ENCODE peak calls at places on chromosomes 11 and 22, in four cellular contexts. One of them, this sample, is unnamed.

GRCh38 chr11:15675683-15676082 is 561.0 kb downstream of the INSC start:
- DNase-seq in gastrocnemius medialis: no peak
- DNase-seq in SHP77: no peak
- DNase-seq in heart left ventricle: no peak
- DNase-seq in this sample: no peak

GRCh38 chr22:33579448-33580093 is 340.7 kb downstream of the LARGE1 start:
- DNase-seq in gastrocnemius medialis: peak
- DNase-seq in SHP77: peak
- DNase-seq in heart left ventricle: peak
- DNase-seq in this sample: peak

GRCh38 chr11:58316142-58316541 is 42.7 kb downstream of the OR5B17 start:
- DNase-seq in gastrocnemius medialis: no peak
- DNase-seq in SHP77: no peak
- DNase-seq in heart left ventricle: no peak
- DNase-seq in this sample: no peak

GRCh38 chr11:40130427-40130826 is 1329.0 kb downstream of the LRRC4C start:
- DNase-seq in gastrocnemius medialis: no peak
- DNase-seq in SHP77: peak
- DNase-seq in heart left ventricle: no peak
- DNase-seq in this sample: no peak

GRCh38 chr11:65478411-65479183 is 20.2 kb upstream of the MALAT1 start:
- DNase-seq in gastrocnemius medialis: peak
- DNase-seq in SHP77: peak
- DNase-seq in heart left ventricle: peak
- DNase-seq in this sample: peak

GRCh38 chr11:69374110-69374981 is 80.4 kb downstream of the MYEOV start:
- DNase-seq in gastrocnemius medialis: no peak
- DNase-seq in SHP77: peak
- DNase-seq in heart left ventricle: peak
- DNase-seq in this sample: peak

GRCh38 chr11:86182976-86183584 is 61.5 kb upstream of the EED start:
- DNase-seq in gastrocnemius medialis: no peak
- DNase-seq in SHP77: no peak
- DNase-seq in heart left ventricle: no peak
- DNase-seq in this sample: no peak

GRCh38 chr11:44071157-44071556 is 5.1 kb downstream of the ACCS start:
- DNase-seq in gastrocnemius medialis: no peak
- DNase-seq in SHP77: no peak
- DNase-seq in heart left ventricle: no peak
- DNase-seq in this sample: no peak

GRCh38 chr11:95641506-95641905 is 148.1 kb downstream of the FAM76B start:
- DNase-seq in gastrocnemius medialis: peak
- DNase-seq in SHP77: no peak
- DNase-seq in heart left ventricle: no peak
- DNase-seq in this sample: peak

GRCh38 chr11:19187880-19188279 is 13.9 kb downstream of the CSRP3 start:
- DNase-seq in gastrocnemius medialis: no peak
- DNase-seq in SHP77: no peak
- DNase-seq in heart left ventricle: no peak
- DNase-seq in this sample: no peak

GRCh38 chr11:8763070-8763469 is 80.5 kb downstream of the RPL27A start:
- DNase-seq in gastrocnemius medialis: no peak
- DNase-seq in SHP77: no peak
- DNase-seq in heart left ventricle: no peak
- DNase-seq in this sample: no peak

GRCh38 chr11:107549253-107549953 is 16.1 kb downstream of the ALKBH8 start:
- DNase-seq in gastrocnemius medialis: no peak
- DNase-seq in SHP77: peak
- DNase-seq in heart left ventricle: no peak
- DNase-seq in this sample: no peak

GRCh38 chr11:67448220-67448609 is 4.3 kb downstream of the GPR152 start:
- DNase-seq in gastrocnemius medialis: no peak
- DNase-seq in SHP77: no peak
- DNase-seq in heart left ventricle: no peak
- DNase-seq in this sample: no peak

GRCh38 chr11:112903310-112903709 is 57.9 kb upstream of the NCAM1 start:
- DNase-seq in gastrocnemius medialis: no peak
- DNase-seq in SHP77: no peak
- DNase-seq in heart left ventricle: no peak
- DNase-seq in this sample: no peak

GRCh38 chr22:45863981-45864751 is 112.8 kb downstream of the WNT7B start:
- DNase-seq in gastrocnemius medialis: peak
- DNase-seq in SHP77: peak
- DNase-seq in heart left ventricle: peak
- DNase-seq in this sample: peak

GRCh38 chr11:110349109-110349996 is 52.9 kb upstream of the RDX start:
- DNase-seq in gastrocnemius medialis: no peak
- DNase-seq in SHP77: no peak
- DNase-seq in heart left ventricle: no peak
- DNase-seq in this sample: no peak

GRCh38 chr11:87259731-87260130 is 222.0 kb downstream of the TMEM135 start:
- DNase-seq in gastrocnemius medialis: no peak
- DNase-seq in SHP77: no peak
- DNase-seq in heart left ventricle: no peak
- DNase-seq in this sample: no peak

GRCh38 chr11:86800076-86800955 is at the start of gene PRSS23:
- DNase-seq in gastrocnemius medialis: peak
- DNase-seq in SHP77: peak
- DNase-seq in heart left ventricle: peak
- DNase-seq in this sample: peak

GRCh38 chr11:15095736-15096228 is 18.9 kb upstream of the INSC start:
- DNase-seq in gastrocnemius medialis: no peak
- DNase-seq in SHP77: no peak
- DNase-seq in heart left ventricle: no peak
- DNase-seq in this sample: no peak

GRCh38 chr22:17897864-17898263 is 123.6 kb upstream of the BID start:
- DNase-seq in gastrocnemius medialis: no peak
- DNase-seq in SHP77: no peak
- DNase-seq in heart left ventricle: no peak
- DNase-seq in this sample: no peak

GRCh38 chr11:35257287-35257686 is 118.3 kb downstream of the CD44 start:
- DNase-seq in gastrocnemius medialis: no peak
- DNase-seq in SHP77: no peak
- DNase-seq in heart left ventricle: no peak
- DNase-seq in this sample: no peak

This sample was measured in psoas muscle.